ENCODE peak calls at places on chromosomes 2 and 18, in eight cellular contexts. One of them, this sample, is unnamed.

GRCh38 chr2:222451270-222451674 is 26.9 kb downstream of the SGPP2 start:
- DNase-seq in stomach: no peak
- DNase-seq in breast epithelium: no peak
- DNase-seq in K562: no peak
- DNase-seq in SK-N-SH: no peak
- DNase-seq in Panc1: no peak
- DNase-seq in HepG2: no peak
- DNase-seq in spleen: no peak
- DNase-seq in this sample: no peak

GRCh38 chr2:170266358-170266757 is 88.4 kb downstream of the MYO3B start:
- DNase-seq in stomach: no peak
- DNase-seq in breast epithelium: no peak
- DNase-seq in K562: no peak
- DNase-seq in SK-N-SH: no peak
- DNase-seq in Panc1: no peak
- DNase-seq in HepG2: no peak
- DNase-seq in spleen: no peak
- DNase-seq in this sample: no peak

GRCh38 chr2:64325852-64326577 is 127.9 kb upstream of the LGALSL start:
- DNase-seq in stomach: no peak
- DNase-seq in breast epithelium: no peak
- DNase-seq in K562: no peak
- DNase-seq in SK-N-SH: no peak
- DNase-seq in Panc1: no peak
- DNase-seq in HepG2: no peak
- DNase-seq in spleen: no peak
- DNase-seq in this sample: no peak

GRCh38 chr2:145740302-145740701 is 1220.4 kb upstream of the ZEB2 start:
- DNase-seq in stomach: no peak
- DNase-seq in breast epithelium: no peak
- DNase-seq in K562: no peak
- DNase-seq in SK-N-SH: no peak
- DNase-seq in Panc1: no peak
- DNase-seq in HepG2: no peak
- DNase-seq in spleen: no peak
- DNase-seq in this sample: no peak

GRCh38 chr2:201697899-201698298 is 545 bp downstream of the MPP4 start:
- DNase-seq in stomach: no peak
- DNase-seq in breast epithelium: no peak
- DNase-seq in K562: no peak
- DNase-seq in SK-N-SH: no peak
- DNase-seq in Panc1: no peak
- DNase-seq in HepG2: no peak
- DNase-seq in spleen: no peak
- DNase-seq in this sample: no peak

GRCh38 chr2:40450066-40450841 is 1.6 kb downstream of the SLC8A1 start:
- DNase-seq in stomach: no peak
- DNase-seq in breast epithelium: no peak
- DNase-seq in K562: no peak
- DNase-seq in SK-N-SH: peak; percentile 41
- DNase-seq in Panc1: no peak
- DNase-seq in HepG2: no peak
- DNase-seq in spleen: no peak
- DNase-seq in this sample: no peak

GRCh38 chr2:223860809-223861738 is 23.7 kb upstream of the AP1S3 start:
- DNase-seq in stomach: peak; percentile 82
- DNase-seq in breast epithelium: no peak
- DNase-seq in K562: no peak
- DNase-seq in SK-N-SH: no peak
- DNase-seq in Panc1: peak; percentile 88
- DNase-seq in HepG2: peak; percentile 97
- DNase-seq in spleen: no peak
- DNase-seq in this sample: no peak

GRCh38 chr2:29459445-29460179 is 344.4 kb downstream of the CLIP4 start:
- DNase-seq in stomach: no peak
- DNase-seq in breast epithelium: no peak
- DNase-seq in K562: no peak
- DNase-seq in SK-N-SH: no peak
- DNase-seq in Panc1: no peak
- DNase-seq in HepG2: no peak
- DNase-seq in spleen: no peak
- DNase-seq in this sample: no peak

GRCh38 chr2:148201075-148202004 is 180.4 kb downstream of the MBD5 start:
- DNase-seq in stomach: peak; percentile 42
- DNase-seq in breast epithelium: no peak
- DNase-seq in K562: peak; percentile 36
- DNase-seq in SK-N-SH: peak; percentile 22
- DNase-seq in Panc1: no peak
- DNase-seq in HepG2: peak; percentile 87
- DNase-seq in spleen: no peak
- DNase-seq in this sample: no peak

GRCh38 chr2:20432714-20433113 is 14.2 kb upstream of the RHOB start:
- DNase-seq in stomach: peak; percentile 22
- DNase-seq in breast epithelium: no peak
- DNase-seq in K562: no peak
- DNase-seq in SK-N-SH: no peak
- DNase-seq in Panc1: no peak
- DNase-seq in HepG2: no peak
- DNase-seq in spleen: no peak
- DNase-seq in this sample: no peak

GRCh38 chr2:27209621-27210401 is 2.0 kb upstream of the ATRAID start:
- DNase-seq in stomach: no peak
- DNase-seq in breast epithelium: no peak
- DNase-seq in K562: no peak
- DNase-seq in SK-N-SH: no peak
- DNase-seq in Panc1: no peak
- DNase-seq in HepG2: peak; percentile 76
- DNase-seq in spleen: no peak
- DNase-seq in this sample: peak; percentile 43

GRCh38 chr2:232236200-232236599 is 142.4 kb upstream of the ALPP start:
- DNase-seq in stomach: no peak
- DNase-seq in breast epithelium: no peak
- DNase-seq in K562: no peak
- DNase-seq in SK-N-SH: no peak
- DNase-seq in Panc1: no peak
- DNase-seq in HepG2: no peak
- DNase-seq in spleen: no peak
- DNase-seq in this sample: no peak

GRCh38 chr2:62501794-62502500 is 4.0 kb downstream of the TMEM17 start:
- DNase-seq in stomach: no peak
- DNase-seq in breast epithelium: no peak
- DNase-seq in K562: no peak
- DNase-seq in SK-N-SH: peak; percentile 24
- DNase-seq in Panc1: no peak
- DNase-seq in HepG2: no peak
- DNase-seq in spleen: no peak
- DNase-seq in this sample: no peak

GRCh38 chr18:59516356-59517155 is 157.5 kb upstream of the LMAN1 start:
- DNase-seq in stomach: no peak
- DNase-seq in breast epithelium: no peak
- DNase-seq in K562: peak; percentile 48
- DNase-seq in SK-N-SH: peak; percentile 45
- DNase-seq in Panc1: no peak
- DNase-seq in HepG2: peak; percentile 94
- DNase-seq in spleen: no peak
- DNase-seq in this sample: no peak

GRCh38 chr2:124810132-124810531 is 785.0 kb downstream of the CNTNAP5 start:
- DNase-seq in stomach: no peak
- DNase-seq in breast epithelium: no peak
- DNase-seq in K562: no peak
- DNase-seq in SK-N-SH: peak; percentile 9
- DNase-seq in Panc1: no peak
- DNase-seq in HepG2: peak; percentile 60
- DNase-seq in spleen: no peak
- DNase-seq in this sample: no peak

GRCh38 chr2:173075781-173076556 is at the start of gene MAP3K20:
- DNase-seq in stomach: peak; percentile 73
- DNase-seq in breast epithelium: peak; percentile 73
- DNase-seq in K562: peak; percentile 87
- DNase-seq in SK-N-SH: peak; percentile 86
- DNase-seq in Panc1: no peak
- DNase-seq in HepG2: peak; percentile 38
- DNase-seq in spleen: peak; percentile 94
- DNase-seq in this sample: peak; percentile 83

GRCh38 chr2:203682688-203683130 is 23.7 kb upstream of the CD28 start:
- DNase-seq in stomach: no peak
- DNase-seq in breast epithelium: no peak
- DNase-seq in K562: no peak
- DNase-seq in SK-N-SH: no peak
- DNase-seq in Panc1: no peak
- DNase-seq in HepG2: no peak
- DNase-seq in spleen: no peak
- DNase-seq in this sample: no peak

GRCh38 chr2:26086155-26086634 is 52.3 kb downstream of the RAB10 start:
- DNase-seq in stomach: no peak
- DNase-seq in breast epithelium: no peak
- DNase-seq in K562: no peak
- DNase-seq in SK-N-SH: no peak
- DNase-seq in Panc1: no peak
- DNase-seq in HepG2: no peak
- DNase-seq in spleen: no peak
- DNase-seq in this sample: no peak

GRCh38 chr2:37653805-37654378 is 17.6 kb downstream of the CDC42EP3 start:
- DNase-seq in stomach: no peak
- DNase-seq in breast epithelium: no peak
- DNase-seq in K562: no peak
- DNase-seq in SK-N-SH: no peak
- DNase-seq in Panc1: no peak
- DNase-seq in HepG2: no peak
- DNase-seq in spleen: peak; percentile 86
- DNase-seq in this sample: no peak

GRCh38 chr2:26474261-26474785 is 3.6 kb downstream of the OTOF start:
- DNase-seq in stomach: no peak
- DNase-seq in breast epithelium: no peak
- DNase-seq in K562: no peak
- DNase-seq in SK-N-SH: no peak
- DNase-seq in Panc1: no peak
- DNase-seq in HepG2: no peak
- DNase-seq in spleen: peak; percentile 60
- DNase-seq in this sample: no peak

DNA sequence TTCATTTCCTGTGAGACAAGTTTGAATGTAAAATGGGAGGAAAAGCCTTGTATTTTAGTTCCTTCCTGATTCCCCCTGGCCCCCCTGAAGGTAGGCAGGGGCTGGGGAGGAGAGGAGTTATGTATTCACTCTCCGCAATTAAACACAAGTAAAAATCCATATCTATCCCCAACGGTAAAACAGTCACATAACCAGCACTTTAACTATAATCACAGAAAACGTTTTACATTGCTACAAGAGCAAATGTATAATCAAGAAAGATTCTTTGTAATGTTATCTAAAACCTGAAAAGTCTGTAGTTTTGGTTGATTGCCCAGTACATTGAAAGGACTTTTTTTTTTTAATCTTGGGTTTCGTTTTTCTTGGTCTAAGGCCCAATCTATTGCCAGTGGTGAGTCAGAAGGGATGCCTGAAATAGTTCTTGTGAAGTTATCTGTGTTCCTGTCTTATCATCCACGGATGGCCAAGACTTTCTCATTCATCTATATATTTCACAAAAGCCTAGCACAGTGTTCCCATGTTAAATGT is 34.5 kb upstream of the CCNYL1 start:
- DNase-seq in stomach: no peak
- DNase-seq in breast epithelium: no peak
- DNase-seq in K562: no peak
- DNase-seq in SK-N-SH: no peak
- DNase-seq in Panc1: no peak
- DNase-seq in HepG2: peak; percentile 26
- DNase-seq in spleen: no peak
- DNase-seq in this sample: no peak
- TF ChIP-seq POLR2AphosphoS5 in stomach: no peak
- TF ChIP-seq POLR2AphosphoS5 in breast epithelium: no peak
- TF ChIP-seq POLR2AphosphoS5 in K562: no peak
- TF ChIP-seq POLR2AphosphoS5 in SK-N-SH: peak; percentile 43
- TF ChIP-seq POLR2AphosphoS5 in Panc1: no peak
- TF ChIP-seq POLR2AphosphoS5 in HepG2: no peak
- TF ChIP-seq POLR2AphosphoS5 in spleen: no peak
- TF ChIP-seq POLR2AphosphoS5 in this sample: no peak

GRCh38 chr2:217413193-217413592 is 553.3 kb upstream of the TNP1 start:
- DNase-seq in stomach: no peak
- DNase-seq in breast epithelium: no peak
- DNase-seq in K562: no peak
- DNase-seq in SK-N-SH: no peak
- DNase-seq in Panc1: no peak
- DNase-seq in HepG2: no peak
- DNase-seq in spleen: no peak
- DNase-seq in this sample: no peak
- TF ChIP-seq POLR2AphosphoS5 in stomach: no peak
- TF ChIP-seq POLR2AphosphoS5 in breast epithelium: no peak
- TF ChIP-seq POLR2AphosphoS5 in K562: no peak
- TF ChIP-seq POLR2AphosphoS5 in SK-N-SH: no peak
- TF ChIP-seq POLR2AphosphoS5 in Panc1: no peak
- TF ChIP-seq POLR2AphosphoS5 in HepG2: no peak
- TF ChIP-seq POLR2AphosphoS5 in spleen: no peak
- TF ChIP-seq POLR2AphosphoS5 in this sample: no peak

GRCh38 chr2:14633451-14634211 is 1.1 kb downstream of the LRATD1 start:
- DNase-seq in stomach: no peak
- DNase-seq in breast epithelium: peak; percentile 52
- DNase-seq in K562: no peak
- DNase-seq in SK-N-SH: peak; percentile 44
- DNase-seq in Panc1: no peak
- DNase-seq in HepG2: no peak
- DNase-seq in spleen: no peak
- DNase-seq in this sample: peak; percentile 67

GRCh38 chr2:14634223-14634884 is 1.8 kb downstream of the LRATD1 start:
- DNase-seq in stomach: peak; percentile 93
- DNase-seq in breast epithelium: peak; percentile 88
- DNase-seq in K562: peak; percentile 41
- DNase-seq in SK-N-SH: peak; percentile 94
- DNase-seq in Panc1: no peak
- DNase-seq in HepG2: peak; percentile 11
- DNase-seq in spleen: peak; percentile 72
- DNase-seq in this sample: peak; percentile 86

GRCh38 chr2:14631676-14632075 is 841 bp upstream of the LRATD1 start:
- DNase-seq in stomach: no peak
- DNase-seq in breast epithelium: no peak
- DNase-seq in K562: no peak
- DNase-seq in SK-N-SH: no peak
- DNase-seq in Panc1: no peak
- DNase-seq in HepG2: no peak
- DNase-seq in spleen: no peak
- DNase-seq in this sample: no peak

GRCh38 chr2:14633031-14633430 is 514 bp downstream of the LRATD1 start:
- DNase-seq in stomach: peak; percentile 30
- DNase-seq in breast epithelium: no peak
- DNase-seq in K562: no peak
- DNase-seq in SK-N-SH: no peak
- DNase-seq in Panc1: no peak
- DNase-seq in HepG2: no peak
- DNase-seq in spleen: no peak
- DNase-seq in this sample: no peak

GRCh38 chr2:14632133-14632936 is at the start of gene LRATD1:
- DNase-seq in stomach: peak; percentile 94
- DNase-seq in breast epithelium: peak; percentile 89
- DNase-seq in K562: peak; percentile 69
- DNase-seq in SK-N-SH: peak; percentile 97
- DNase-seq in Panc1: no peak
- DNase-seq in HepG2: peak; percentile 50
- DNase-seq in spleen: peak; percentile 73
- DNase-seq in this sample: peak; percentile 85
- TF ChIP-seq POLR2AphosphoS5 in stomach: peak; percentile 96
- TF ChIP-seq POLR2AphosphoS5 in breast epithelium: peak; percentile 33
- TF ChIP-seq POLR2AphosphoS5 in K562: no peak
- TF ChIP-seq POLR2AphosphoS5 in SK-N-SH: peak; percentile 66
- TF ChIP-seq POLR2AphosphoS5 in Panc1: no peak
- TF ChIP-seq POLR2AphosphoS5 in HepG2: no peak
- TF ChIP-seq POLR2AphosphoS5 in spleen: peak; percentile 68
- TF ChIP-seq POLR2AphosphoS5 in this sample: no peak

GRCh38 chr2:236642584-236643291 is 73.1 kb downstream of the ACKR3 start:
- DNase-seq in stomach: peak; percentile 47
- DNase-seq in breast epithelium: peak; percentile 60
- DNase-seq in K562: no peak
- DNase-seq in SK-N-SH: no peak
- DNase-seq in Panc1: peak; percentile 2
- DNase-seq in HepG2: peak; percentile 18
- DNase-seq in spleen: peak; percentile 41
- DNase-seq in this sample: peak; percentile 96
- TF ChIP-seq POLR2AphosphoS5 in stomach: peak; percentile 40
- TF ChIP-seq POLR2AphosphoS5 in breast epithelium: peak; percentile 94
- TF ChIP-seq POLR2AphosphoS5 in K562: no peak
- TF ChIP-seq POLR2AphosphoS5 in SK-N-SH: no peak
- TF ChIP-seq POLR2AphosphoS5 in Panc1: no peak
- TF ChIP-seq POLR2AphosphoS5 in HepG2: no peak
- TF ChIP-seq POLR2AphosphoS5 in spleen: no peak
- TF ChIP-seq POLR2AphosphoS5 in this sample: peak; percentile 60

This sample was measured in suprapubic skin.